ENCODE peak calls at places on chromosomes 6 and 20, in ten cellular contexts. R is nucleus accumbens; W is spleen; T is activated gamma-delta T cell; B is HCT116; Y is GM12892; P is SW 1271; H is posterior vena cava; X is stimulated activated CD4-positive, alpha-beta T cell treated with anti-CD3 and anti-CD28 coated beads, Interleukin-4, amount 100 ng/mL, for 48 hours; I is Peyer's patch. C is an unnamed sample.

GRCh38 chr20:45041464-45042337 is 59.2 kb downstream of the KCNS1 start:
- DNase-seq in X (no peak), B (peak), P (peak), T (no peak), R (no peak), I (no peak), Y (no peak), H (no peak), W (no peak), C (peak)

GRCh38 chr6:32885698-32886286 is 31.8 kb downstream of the PSMB9 start:
- DNase-seq in T (no peak), H (no peak), I (no peak), B (peak), R (no peak), X (no peak), P (peak), W (no peak), Y (no peak), C (peak)

GRCh38 chr20:19457551-19457950 is 245.1 kb downstream of the SLC24A3 start:
- DNase-seq in X (no peak), W (no peak), H (no peak), P (no peak), R (no peak), Y (no peak), I (no peak), B (no peak), T (no peak), C (no peak)

GRCh38 chr6:84422380-84422968 is 195.0 kb upstream of the CEP162 start:
- DNase-seq in W (no peak), T (no peak), P (no peak), Y (no peak), I (no peak), B (peak), R (no peak), X (peak), H (peak), C (peak)

GRCh38 chr6:392441-393390 is 1.2 kb downstream of the IRF4 start:
- DNase-seq in W (peak), I (peak), X (no peak), R (no peak), Y (no peak), T (no peak), B (no peak), H (peak), P (no peak), C (peak)

GRCh38 chr20:62921119-62921687 is 5.1 kb downstream of the DIDO1 start:
- DNase-seq in W (no peak), B (peak), Y (no peak), R (no peak), X (peak), I (peak), H (no peak), P (peak), T (no peak), C (peak)

GRCh38 chr20:46088409-46089075 is 1.2 kb downstream of the NCOA5 start:
- DNase-seq in R (no peak), W (no peak), H (no peak), B (no peak), I (no peak), Y (no peak), X (no peak), T (no peak), P (no peak), C (no peak)

GRCh38 chr20:21173496-21174025 is 47.7 kb downstream of the KIZ start:
- DNase-seq in P (no peak), R (no peak), T (no peak), I (no peak), Y (no peak), W (no peak), X (no peak), H (no peak), B (no peak), C (no peak)

GRCh38 chr20:51221791-51222408 is 199.0 kb upstream of the KCNG1 start:
- DNase-seq in P (no peak), I (peak), T (no peak), Y (no peak), X (peak), W (no peak), H (no peak), B (peak), R (no peak), C (peak)

GRCh38 chr6:69867075-69867911 is 937 bp downstream of the COL19A1 start:
- DNase-seq in T (peak), Y (peak), X (peak), P (no peak), B (no peak), R (no peak), W (peak), H (peak), I (peak), C (peak)

GRCh38 chr6:136922680-136922996 is 537 bp downstream of the SLC35D3 start:
- DNase-seq in T (no peak), Y (no peak), R (no peak), H (no peak), I (no peak), B (no peak), W (no peak), P (no peak), X (no peak), C (no peak)

GRCh38 chr20:50309280-50309763 is 118.7 kb downstream of the CEBPB start:
- DNase-seq in B (no peak), R (no peak), W (peak), H (peak), X (no peak), P (no peak), I (no peak), T (no peak), Y (no peak), C (no peak)

GRCh38 chr6:142485256-142485655 is 183.4 kb downstream of the ADGRG6 start:
- DNase-seq in B (no peak), I (no peak), W (no peak), P (no peak), X (no peak), H (no peak), T (no peak), Y (no peak), R (no peak), C (no peak)

GRCh38 chr6:3382399-3383279 is 74.2 kb downstream of the SLC22A23 start:
- DNase-seq in P (no peak), Y (no peak), B (peak), T (no peak), W (no peak), I (peak), X (no peak), H (no peak), R (no peak), C (no peak)

GRCh38 chr6:105452924-105453756 is 50.3 kb upstream of the PREP start:
- DNase-seq in W (peak), I (peak), P (no peak), T (peak), R (no peak), Y (no peak), X (no peak), B (no peak), H (no peak), C (no peak)

GRCh38 chr20:62381202-62381797 is 5.6 kb upstream of the RPS21 start:
- DNase-seq in H (no peak), I (no peak), T (no peak), W (no peak), X (no peak), R (no peak), P (peak), B (no peak), Y (no peak), C (no peak)

GRCh38 chr6:144581807-144582537 is 296.8 kb downstream of the UTRN start:
- DNase-seq in B (peak), P (no peak), X (no peak), Y (no peak), R (no peak), I (peak), H (no peak), W (no peak), T (no peak), C (peak)

C was measured in iPS-NIHi11.